ENCODE peak calls at places on chromosomes 1 and 21, in seven cellular contexts. K is HFF-Myc; J is left lung; M is stomach; H is body of pancreas; B is CD8-positive, alpha-beta T cell; Y is esophagus squamous epithelium. V is an unnamed sample.

GRCh38 chr1:170716835-170717429 is 53.0 kb downstream of the PRRX1 start:
- DNase-seq in K (no peak), J (no peak), M (no peak), H (no peak), B (no peak), Y (no peak), V (no peak)

GRCh38 chr1:147243228-147243685 is 773 bp downstream of the CHD1L start:
- DNase-seq in K (no peak), J (peak; percentile 51), M (no peak), H (peak; percentile 39), B (peak; percentile 21), Y (no peak), V (no peak)

GRCh38 chr1:244444854-244445253 is 6.9 kb downstream of the ADSS2 start:
- DNase-seq in K (no peak), J (no peak), M (no peak), H (no peak), B (no peak), Y (no peak), V (no peak)

GRCh38 chr21:45617021-45617930 is 26.2 kb upstream of the PCBP3 start:
- DNase-seq in K (no peak), J (peak; percentile 10), M (no peak), H (no peak), B (peak; percentile 5), Y (no peak), V (no peak)

GRCh38 chr1:163162281-163162937 is 40.3 kb downstream of the RGS5 start:
- DNase-seq in K (no peak), J (no peak), M (no peak), H (no peak), B (no peak), Y (no peak), V (no peak)

GRCh38 chr1:17120962-17121837 is 1.9 kb upstream of the PADI2 start:
- DNase-seq in K (no peak), J (no peak), M (peak; percentile 64), H (peak; percentile 27), B (no peak), Y (no peak), V (no peak)

GRCh38 chr1:89125571-89126233 is at the start of gene GBP2:
- DNase-seq in K (peak; percentile 42), J (peak; percentile 32), M (no peak), H (no peak), B (peak; percentile 24), Y (no peak), V (no peak)

GRCh38 chr1:145877923-145878486 is 7.7 kb downstream of the ANKRD35 start:
- DNase-seq in K (no peak), J (no peak), M (no peak), H (no peak), B (no peak), Y (no peak), V (no peak)

GRCh38 chr1:31802190-31803150 is 13.4 kb downstream of the SPOCD1 start:
- DNase-seq in K (no peak), J (no peak), M (no peak), H (no peak), B (no peak), Y (no peak), V (no peak)

GRCh38 chr1:58442114-58442513 is 104.4 kb downstream of the OMA1 start:
- DNase-seq in K (no peak), J (no peak), M (no peak), H (no peak), B (no peak), Y (no peak), V (no peak)

GRCh38 chr1:152110365-152110859 is 4.8 kb downstream of the TCHH start:
- DNase-seq in K (no peak), J (peak; percentile 37), M (no peak), H (peak; percentile 13), B (peak; percentile 13), Y (no peak), V (no peak)
- H3K4me3 ChIP-seq in K (peak overlapping the region; percentile 27), J (peak overlapping the region; percentile 31), M (peak overlapping the region; percentile 42), H (no peak overlapping the region), B (peak overlapping the region; percentile 61), Y (peak overlapping the region; percentile 66), V (peak overlapping the region; percentile 53)

GRCh38 chr1:1327291-1327690 is 2.7 kb downstream of the CPTP start:
- DNase-seq in K (no peak), J (no peak), M (no peak), H (no peak), B (no peak), Y (no peak), V (no peak)

GRCh38 chr1:1324524-1325287 is at the start of the genes CPTP and INTS11:
- DNase-seq in K (peak; percentile 57), J (peak; percentile 94), M (peak; percentile 95), H (peak; percentile 97), B (peak; percentile 97), Y (peak; percentile 61), V (no peak)

GRCh38 chr1:1324084-1324523 is 356 bp downstream of the INTS11 start:
- DNase-seq in K (no peak), J (no peak), M (no peak), H (no peak), B (no peak), Y (no peak), V (no peak)

GRCh38 chr1:1325288-1326074 is 879 bp downstream of the CPTP start:
- DNase-seq in K (no peak), J (no peak), M (peak; percentile 80), H (peak; percentile 85), B (no peak), Y (no peak), V (no peak)

GRCh38 chr1:1326075-1326605 is 1.5 kb downstream of the CPTP start:
- DNase-seq in K (no peak), J (no peak), M (no peak), H (no peak), B (no peak), Y (no peak), V (no peak)
- H3K4me3 ChIP-seq in K (peak overlapping the region; percentile 89), J (no peak overlapping the region), M (peak overlapping the region; percentile 98), H (no peak overlapping the region), B (no peak overlapping the region), Y (peak overlapping the region; percentile 100), V (peak overlapping the region; percentile 87)

DNA sequence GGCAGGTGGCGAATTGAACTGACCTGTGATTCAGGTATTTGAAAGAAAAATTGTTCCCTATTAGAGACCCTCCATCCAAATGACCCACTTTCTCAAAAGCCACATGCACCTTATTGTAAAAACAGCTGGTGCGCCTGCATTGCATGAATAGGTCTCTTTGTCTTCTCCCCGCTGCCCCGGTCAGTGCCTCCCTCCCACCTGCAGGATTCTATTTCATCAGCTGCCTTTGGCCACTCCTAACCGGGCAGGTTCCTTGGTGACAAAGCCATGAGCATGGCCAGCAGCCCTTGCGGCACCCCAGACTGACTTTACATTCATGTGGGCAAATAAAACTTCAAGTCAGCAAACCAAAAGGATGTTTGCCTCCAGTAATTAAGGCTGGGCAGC is 6.4 kb downstream of the TMPRSS3 start:
- DNase-seq in K (no peak), J (no peak), M (peak; percentile 83), H (peak; percentile 74), B (no peak), Y (no peak), V (no peak)
- H3K4me3 ChIP-seq in K (no peak overlapping the region), J (no peak overlapping the region), M (no peak overlapping the region), H (no peak overlapping the region), B (no peak overlapping the region), Y (no peak overlapping the region), V (no peak overlapping the region)

GRCh38 chr1:156435551-156436318 is 64.8 kb downstream of the MEF2D start:
- DNase-seq in K (no peak), J (no peak), M (peak; percentile 34), H (no peak), B (peak; percentile 24), Y (no peak), V (no peak)

GRCh38 chr1:156437054-156437453 is 63.5 kb downstream of the MEF2D start:
- DNase-seq in K (no peak), J (no peak), M (no peak), H (no peak), B (no peak), Y (no peak), V (no peak)

GRCh38 chr1:156437465-156437864 is 63.1 kb downstream of the MEF2D start:
- DNase-seq in K (no peak), J (no peak), M (no peak), H (no peak), B (no peak), Y (no peak), V (no peak)

GRCh38 chr1:156434976-156435550 is 65.5 kb downstream of the MEF2D start:
- DNase-seq in K (no peak), J (no peak), M (no peak), H (no peak), B (no peak), Y (no peak), V (no peak)

DNA sequence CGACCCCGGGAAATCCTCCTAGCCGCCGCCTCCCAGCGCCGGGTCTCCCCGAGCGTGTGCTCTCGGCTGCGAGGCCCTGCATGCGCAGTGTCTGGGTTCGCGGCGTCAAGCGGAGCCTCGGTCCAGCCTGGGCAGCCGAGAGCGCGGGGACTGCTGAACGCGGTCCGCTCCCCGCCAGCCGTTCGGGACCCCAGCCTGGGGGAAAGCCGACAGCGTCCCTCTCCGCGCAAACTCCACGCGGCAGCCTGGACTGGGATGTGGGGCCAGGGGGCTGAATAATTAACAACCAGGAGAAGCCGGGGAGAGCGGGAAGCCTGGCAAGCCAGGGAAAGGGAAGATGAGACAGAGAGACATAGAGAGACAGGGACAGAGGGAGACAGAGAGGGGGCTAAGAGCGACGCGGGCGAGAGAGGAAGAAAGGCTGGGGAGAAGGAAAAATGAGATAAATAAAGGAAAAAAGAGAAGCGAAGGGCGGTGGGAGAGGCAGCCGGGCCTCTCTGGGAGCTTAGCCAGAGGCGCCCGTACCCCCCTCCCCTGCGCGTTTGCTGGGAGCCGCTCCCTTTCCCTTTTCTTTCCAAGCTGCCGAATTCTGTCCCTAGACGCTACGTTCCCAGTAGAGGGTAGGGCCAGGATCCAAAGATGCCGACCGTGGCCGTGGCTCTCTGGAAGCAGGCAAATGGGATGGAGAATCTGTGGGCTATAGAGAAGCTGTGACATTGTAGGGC is 64.1 kb downstream of the MEF2D start:
- DNase-seq in K (no peak), J (no peak), M (no peak), H (peak; percentile 27), B (peak; percentile 15), Y (no peak), V (no peak)
- H3K4me3 ChIP-seq in K (no peak overlapping the region), J (no peak overlapping the region), M (peak overlapping the region; percentile 29), H (no peak overlapping the region), B (peak overlapping the region; percentile 33), Y (peak overlapping the region; percentile 61), V (no peak overlapping the region)

DNA sequence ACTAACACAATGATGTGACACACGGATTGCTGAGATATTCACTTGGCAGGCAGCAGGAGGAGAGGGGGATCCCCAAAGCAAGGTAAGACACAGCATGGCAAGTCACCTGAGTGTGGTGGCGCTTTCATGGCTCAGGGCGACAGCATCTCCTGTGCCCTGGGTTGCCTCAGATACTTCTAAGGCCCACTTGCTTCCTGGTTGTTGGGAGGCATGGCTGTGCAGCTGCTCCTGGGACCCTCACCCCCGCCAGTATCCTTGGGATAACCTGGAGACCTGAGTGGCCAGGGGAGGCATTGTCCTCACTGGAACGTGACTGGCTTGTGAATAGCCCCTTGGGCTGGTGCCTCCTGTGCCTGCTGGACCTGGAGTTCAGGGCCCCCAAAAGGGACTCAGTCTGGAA is 69.8 kb downstream of the STUM start:
- DNase-seq in K (no peak), J (no peak), M (no peak), H (no peak), B (no peak), Y (no peak), V (no peak)
- H3K4me3 ChIP-seq in K (no peak overlapping the region), J (no peak overlapping the region), M (no peak overlapping the region), H (no peak overlapping the region), B (no peak overlapping the region), Y (no peak overlapping the region), V (no peak overlapping the region)

V was measured in Panc1.